ENCODE peak calls at places on chromosomes 5 and 9, in four cellular contexts. K is sigmoid colon, I is NCI-H524 treated with DMSO at 0.1 percent for 48 hours, A is AG09319. V is an unnamed sample.

GRCh38 chr9:122122903-122123632 is 30.0 kb upstream of the TTLL11 start:
- DNase-seq in K (peak), I (no peak), A (peak), V (peak)

GRCh38 chr5:150054569-150054968 is 31.8 kb downstream of the CSF1R start:
- DNase-seq in K (no peak), I (no peak), A (no peak), V (no peak)

GRCh38 chr5:74837115-74837514 is 29.1 kb downstream of the FAM169A start:
- DNase-seq in K (no peak), I (no peak), A (no peak), V (no peak)

GRCh38 chr9:115127191-115127817 is 9.3 kb upstream of the TNC start:
- DNase-seq in K (no peak), I (no peak), A (no peak), V (no peak)

GRCh38 chr5:139461698-139462097 is 845 bp downstream of the ECSCR start:
- DNase-seq in K (no peak), I (no peak), A (no peak), V (no peak)

GRCh38 chr9:18800579-18800978 is 232.4 kb downstream of the SAXO1 start:
- DNase-seq in K (no peak), I (no peak), A (no peak), V (no peak)

GRCh38 chr9:88781500-88782391 is 209.5 kb upstream of the S1PR3 start:
- DNase-seq in K (no peak), I (no peak), A (no peak), V (no peak)

GRCh38 chr5:172714491-172715420 is 56.2 kb downstream of the DUSP1 start:
- DNase-seq in K (peak), I (peak), A (no peak), V (peak)

GRCh38 chr5:143228597-143229293 is 174.7 kb downstream of the NR3C1 start:
- DNase-seq in K (peak), I (no peak), A (no peak), V (no peak)

GRCh38 chr5:41755705-41756104 is 114.5 kb downstream of the OXCT1 start:
- DNase-seq in K (no peak), I (no peak), A (no peak), V (no peak)

GRCh38 chr5:80082221-80082620 is 47.1 kb downstream of the THBS4 start:
- DNase-seq in K (no peak), I (no peak), A (no peak), V (no peak)

GRCh38 chr9:111438576-111439235 is 45.5 kb downstream of the ECPAS start:
- DNase-seq in K (no peak), I (peak), A (no peak), V (no peak)

GRCh38 chr5:15489571-15490235 is 10.3 kb upstream of the FBXL7 start:
- DNase-seq in K (no peak), I (no peak), A (no peak), V (no peak)

GRCh38 chr9:114316605-114317230 is 6.2 kb upstream of the ORM1 start:
- DNase-seq in K (no peak), I (peak), A (no peak), V (no peak)

GRCh38 chr5:7850533-7851239 is at the start of gene CFAP90:
- DNase-seq in K (no peak), I (no peak), A (no peak), V (peak)

GRCh38 chr9:38110476-38110875 is 41.4 kb upstream of the SHB start:
- DNase-seq in K (no peak), I (no peak), A (no peak), V (no peak)

GRCh38 chr5:142841511-142842255 is 71.5 kb downstream of the ARHGAP26 start:
- DNase-seq in K (peak), I (no peak), A (peak), V (no peak)

GRCh38 chr5:3347741-3348140 is 247.9 kb upstream of the IRX1 start:
- DNase-seq in K (peak), I (no peak), A (no peak), V (no peak)

GRCh38 chr9:127021664-127022337 is 100.6 kb downstream of the ANGPTL2 start:
- DNase-seq in K (peak), I (peak), A (peak), V (no peak)

GRCh38 chr5:35954175-35954574 is 15.8 kb upstream of the CAPSL start:
- DNase-seq in K (no peak), I (no peak), A (no peak), V (no peak)

GRCh38 chr5:133398646-133399081 is 213.7 kb downstream of the FSTL4 start:
- DNase-seq in K (no peak), I (no peak), A (no peak), V (no peak)

GRCh38 chr5:24163091-24163490 is 481.7 kb downstream of the CDH10 start:
- DNase-seq in K (no peak), I (no peak), A (no peak), V (no peak)

GRCh38 chr9:108838017-108838416 is 17.8 kb downstream of the ACTL7B start:
- DNase-seq in K (no peak), I (no peak), A (no peak), V (no peak)

GRCh38 chr5:167296680-167297079 is 994.8 kb upstream of the WWC1 start:
- DNase-seq in K (no peak), I (no peak), A (no peak), V (no peak)